ENCODE peak calls at places on chromosomes 16 and 17, in ten cellular contexts. M is AG08395; R is effector CD4-positive, alpha-beta T cell; N is HTR-8/SVneo; F is head of caudate nucleus; K is RPMI7951; A is cardiac fibroblast; S is aorta; C is activated T-helper 1 cell treated with Interleukin-2 at 50 U/mL for 16 hours; L is right lobe of liver. E is an unnamed sample.

GRCh38 chr16:49700222-49700927 is 155.5 kb downstream of the ZNF423 start:
- DNase-seq in N (no peak), F (no peak), A (peak), C (no peak), L (no peak), S (peak), K (no peak), R (no peak), M (no peak), E (no peak)

GRCh38 chr16:6335072-6335471 is 997.6 kb upstream of the RBFOX1 start:
- DNase-seq in C (no peak), N (no peak), F (no peak), K (peak), S (no peak), M (no peak), A (no peak), L (no peak), R (no peak), E (no peak)

GRCh38 chr16:660459-661183 is 7.3 kb upstream of the RHOT2 start:
- DNase-seq in C (peak), L (peak), K (peak), M (peak), F (peak), S (peak), A (peak), R (peak), N (no peak), E (peak)

GRCh38 chr16:5917436-5917835 is 819.8 kb upstream of the EEF2KMT start:
- DNase-seq in C (no peak), R (no peak), A (no peak), L (no peak), K (no peak), M (no peak), F (no peak), S (no peak), N (no peak), E (no peak)

GRCh38 chr17:76547183-76547641 is 7.4 kb downstream of the PRCD start:
- DNase-seq in F (peak), M (peak), C (peak), L (no peak), K (peak), R (peak), N (peak), S (no peak), A (peak), E (peak)

GRCh38 chr16:78184554-78185183 is 85.2 kb downstream of the WWOX start:
- DNase-seq in M (peak), C (no peak), F (no peak), S (no peak), L (no peak), A (no peak), N (no peak), K (no peak), R (no peak), E (no peak)

GRCh38 chr16:85354623-85355514 is 242.6 kb upstream of the CIBAR2 start:
- DNase-seq in C (no peak), L (peak), F (no peak), A (peak), S (no peak), R (no peak), N (peak), K (peak), M (peak), E (no peak)

GRCh38 chr17:4557626-4558310 is 2.6 kb upstream of the MYBBP1A start:
- DNase-seq in M (no peak), K (no peak), N (no peak), A (no peak), C (no peak), R (no peak), S (no peak), L (no peak), F (no peak), E (no peak)

GRCh38 chr16:54647731-54648221 is 282.9 kb upstream of the IRX5 start:
- DNase-seq in C (no peak), R (no peak), M (no peak), A (peak), S (no peak), F (no peak), N (no peak), L (no peak), K (no peak), E (no peak)

GRCh38 chr17:72530409-72530808 is 409.6 kb downstream of the SOX9 start:
- DNase-seq in N (no peak), M (no peak), C (no peak), K (no peak), F (no peak), L (no peak), A (no peak), S (no peak), R (no peak), E (no peak)